ENCODE peak calls at places on chromosomes 7 and 10, in five cellular contexts. M is neuronal stem cell, D is T-helper 2 cell, A is endothelial cell, Q is NCI-H1105. K is an unnamed sample.

GRCh38 chr7:27167170-27167505 is 1.8 kb upstream of the HOXA9 start:
- DNase-seq in A (no peak), M (no peak), D (no peak), Q (no peak), K (no peak)

GRCh38 chr10:84517455-84518046 is 189.2 kb downstream of the CCSER2 start:
- DNase-seq in Q (no peak), M (no peak), A (no peak), D (no peak), K (no peak)

GRCh38 chr10:85317827-85318226 is 989.4 kb downstream of the CCSER2 start:
- DNase-seq in Q (no peak), M (no peak), D (no peak), A (no peak), K (no peak)

GRCh38 chr10:13930123-13930522 is 343.4 kb downstream of the PRPF18 start:
- DNase-seq in Q (no peak), D (no peak), A (no peak), M (no peak), K (no peak)

GRCh38 chr7:76260171-76260703 is 42.2 kb upstream of the HSPB1 start:
- DNase-seq in D (peak), A (peak), Q (peak), M (peak), K (peak)

GRCh38 chr7:159032753-159033472 is 111.8 kb downstream of the VIPR2 start:
- DNase-seq in M (no peak), Q (no peak), A (no peak), D (no peak), K (no peak)

GRCh38 chr10:78304091-78305045 is 270.7 kb downstream of the RPS24 start:
- DNase-seq in M (no peak), D (no peak), Q (no peak), A (no peak), K (no peak)

GRCh38 chr10:125060038-125060437 is 100.3 kb downstream of the CTBP2 start:
- DNase-seq in M (no peak), Q (no peak), D (no peak), A (no peak), K (no peak)

GRCh38 chr10:87923233-87923632 is 59.8 kb downstream of the PTEN start:
- DNase-seq in Q (no peak), A (no peak), D (no peak), M (no peak), K (no peak)

GRCh38 chr10:132640326-132641125 is 102.9 kb downstream of the INPP5A start:
- DNase-seq in A (no peak), M (no peak), Q (no peak), D (no peak), K (no peak)

GRCh38 chr10:8312861-8313260 is 258.4 kb downstream of the GATA3 start:
- DNase-seq in Q (no peak), M (no peak), A (no peak), D (no peak), K (no peak)

GRCh38 chr7:15113752-15114151 is 211.2 kb upstream of the DGKB start:
- DNase-seq in D (no peak), Q (no peak), A (no peak), M (no peak), K (no peak)

GRCh38 chr7:151425670-151426075 is 14.3 kb downstream of the CRYGN start:
- DNase-seq in M (no peak), Q (no peak), A (no peak), D (no peak), K (no peak)

GRCh38 chr7:139696547-139696946 is 81.3 kb downstream of the HIPK2 start:
- DNase-seq in Q (no peak), A (no peak), M (no peak), D (no peak), K (no peak)

GRCh38 chr7:44374007-44374763 is 48.8 kb upstream of the CAMK2B start:
- DNase-seq in A (no peak), M (no peak), D (no peak), Q (no peak), K (no peak)

GRCh38 chr7:158868754-158869410 is 12.5 kb downstream of the DYNC2I1 start:
- DNase-seq in Q (no peak), A (no peak), M (no peak), D (no peak), K (no peak)

GRCh38 chr10:66555061-66555460 is 370.8 kb upstream of the LRRTM3 start:
- DNase-seq in D (no peak), Q (no peak), A (no peak), M (no peak), K (no peak)

GRCh38 chr10:77949167-77949566 is 22.6 kb upstream of the DLG5 start:
- DNase-seq in M (no peak), Q (no peak), D (no peak), A (peak), K (no peak)

GRCh38 chr7:155959894-155960293 is 147.6 kb upstream of the SHH start:
- DNase-seq in Q (peak), M (no peak), D (no peak), A (no peak), K (peak)

GRCh38 chr7:158685727-158686126 is 18.9 kb downstream of the NCAPG2 start:
- DNase-seq in M (no peak), A (no peak), D (no peak), Q (no peak), K (no peak)

GRCh38 chr7:82501256-82501815 is 57.8 kb upstream of the CACNA2D1 start:
- DNase-seq in D (no peak), Q (no peak), M (no peak), A (no peak), K (no peak)

GRCh38 chr10:114634607-114634974 is 23.5 kb downstream of the ABLIM1 start:
- DNase-seq in M (no peak), D (no peak), A (no peak), Q (no peak), K (peak)

GRCh38 chr7:152419473-152420429 is 16.1 kb downstream of the KMT2C start:
- DNase-seq in D (no peak), M (no peak), Q (no peak), A (no peak), K (no peak)

GRCh38 chr7:19677201-19677600 is 31.6 kb downstream of the POLR1F start:
- DNase-seq in A (no peak), M (no peak), Q (no peak), D (no peak), K (no peak)

GRCh38 chr10:89296227-89296648 is 5.6 kb upstream of the IFIT2 start:
- DNase-seq in Q (no peak), D (no peak), A (no peak), M (no peak), K (no peak)

GRCh38 chr10:8616166-8616565 is 561.7 kb downstream of the GATA3 start:
- DNase-seq in M (no peak), D (no peak), A (no peak), Q (no peak), K (peak)

GRCh38 chr7:44541-44896 is 147.9 kb upstream of the FAM20C start:
- DNase-seq in A (no peak), M (no peak), D (no peak), Q (no peak), K (peak)

GRCh38 chr10:2893446-2893845 is 173.9 kb upstream of the PFKP start:
- DNase-seq in Q (no peak), D (no peak), A (no peak), M (no peak), K (no peak)

GRCh38 chr7:144873316-144873845 is 37.5 kb upstream of the TPK1 start:
- DNase-seq in D (no peak), M (no peak), A (no peak), Q (no peak), K (no peak)